ENCODE peak calls at places on chromosome 1, in six cellular contexts. T is NCI-H774, X is HEK293T, Q is EL, F is T-helper 9 cell, N is GM18507. E is an unnamed sample.

GRCh38 chr1:246530482-246530881 is 23.4 kb upstream of the SMYD3 start:
- DNase-seq in N (no peak), X (no peak), T (no peak), Q (no peak), F (no peak), E (no peak)

GRCh38 chr1:19949016-19949415 is 25.6 kb upstream of the PLA2G2E start:
- DNase-seq in F (no peak), T (no peak), N (no peak), X (no peak), Q (peak; percentile 75), E (no peak)

GRCh38 chr1:173669491-173669941 is at the start of gene ANKRD45:
- DNase-seq in N (no peak), X (no peak), F (no peak), Q (peak; percentile 71), T (no peak), E (peak; percentile 21)

GRCh38 chr1:53014791-53015507 is 47.1 kb upstream of the PODN start:
- DNase-seq in X (peak; percentile 84), Q (peak; percentile 87), T (peak; percentile 91), N (peak; percentile 70), F (peak; percentile 56), E (peak; percentile 80)

GRCh38 chr1:113388621-113389355 is 1.5 kb upstream of the MAGI3 start:
- DNase-seq in F (no peak), X (peak; percentile 45), Q (peak; percentile 45), N (no peak), T (no peak), E (peak; percentile 16)

GRCh38 chr1:16187748-16188401 is 24.6 kb downstream of the ARHGEF19 start:
- DNase-seq in Q (peak; percentile 81), T (no peak), N (peak; percentile 73), X (peak; percentile 86), F (peak; percentile 74), E (peak; percentile 84)

GRCh38 chr1:40313958-40314720 is 2.9 kb downstream of the COL9A2 start:
- DNase-seq in F (no peak), N (no peak), X (peak; percentile 2), Q (no peak), T (no peak), E (no peak)

GRCh38 chr1:67189953-67190352 is 23.7 kb downstream of the IL23R start:
- DNase-seq in T (no peak), F (no peak), X (no peak), N (no peak), Q (no peak), E (no peak)

GRCh38 chr1:179883739-179884138 is 1.7 kb downstream of the TOR1AIP1 start:
- DNase-seq in X (peak; percentile 20), T (no peak), N (no peak), F (peak; percentile 49), Q (peak; percentile 18), E (peak; percentile 66)

GRCh38 chr1:228295201-228295600 is 87.4 kb downstream of the OBSCN start:
- DNase-seq in T (no peak), X (no peak), F (no peak), N (no peak), Q (no peak), E (no peak)

E was measured in GM13977.